ENCODE peak calls at places on chromosomes 4 and X, in four cellular contexts. E is SJSA1; G is ACHN; U is stimulated activated CD4-positive, alpha-beta T cell treated with anti-CD3 and anti-CD28 coated beads, TNF-alpha, amount 100 ng/mL, for 48 hours. V is an unnamed sample.

GRCh38 chr4:105015750-105016149 is 130.9 kb upstream of the TET2 start:
- DNase-seq in E (no peak), G (no peak), U (no peak), V (no peak)

GRCh38 chr4:133003169-133003568 is 145.9 kb upstream of the PCDH10 start:
- DNase-seq in E (no peak), G (no peak), U (no peak), V (no peak)

GRCh38 chrX:118614150-118614549 is 113.3 kb upstream of the IL13RA1 start:
- DNase-seq in E (no peak), G (no peak), U (no peak), V (peak)

GRCh38 chr4:4480685-4481393 is 61.0 kb downstream of the STX18 start:
- DNase-seq in E (no peak), G (peak), U (no peak), V (no peak)

GRCh38 chr4:1412376-1413220 is 6.4 kb upstream of the NKX1-1 start:
- DNase-seq in E (no peak), G (no peak), U (no peak), V (no peak)

GRCh38 chr4:112448211-112448745 is 67.7 kb downstream of the NEUROG2 start:
- DNase-seq in E (no peak), G (no peak), U (no peak), V (no peak)

GRCh38 chrX:13110427-13111324 is 66.3 kb upstream of the FAM9C start:
- DNase-seq in E (no peak), G (peak), U (no peak), V (peak)

GRCh38 chrX:72073614-72074013 is 58.1 kb downstream of the RTL5 start:
- DNase-seq in E (no peak), G (no peak), U (no peak), V (no peak)

GRCh38 chr4:172871381-172871780 is 297.2 kb upstream of the GALNT7 start:
- DNase-seq in E (no peak), G (no peak), U (no peak), V (no peak)

GRCh38 chrX:10168226-10168625 is 11.5 kb downstream of the CLCN4 start:
- DNase-seq in E (no peak), G (no peak), U (no peak), V (no peak)

GRCh38 chr4:47662975-47663374 is 174.9 kb downstream of the CORIN start:
- DNase-seq in E (no peak), G (peak), U (no peak), V (peak)

GRCh38 chr4:140724780-140725179 is 31.4 kb downstream of the TBC1D9 start:
- DNase-seq in E (no peak), G (no peak), U (no peak), V (no peak)

GRCh38 chr4:139153411-139154133 is 23.4 kb downstream of the ELF2 start:
- DNase-seq in E (no peak), G (no peak), U (no peak), V (no peak)

GRCh38 chr4:94256833-94257232 is 49.2 kb downstream of the SMARCAD1 start:
- DNase-seq in E (no peak), G (peak), U (no peak), V (no peak)

GRCh38 chr4:74934016-74934821 is 1.3 kb downstream of the PARM1 start:
- DNase-seq in E (no peak), G (peak), U (no peak), V (no peak)

GRCh38 chrX:153312842-153313241 is 8.7 kb downstream of the PNMA6F start:
- DNase-seq in E (no peak), G (no peak), U (no peak), V (no peak)

GRCh38 chrX:68830486-68831404 is 1.9 kb downstream of the EFNB1 start:
- DNase-seq in E (peak), G (no peak), U (no peak), V (peak)

GRCh38 chrX:150196300-150196699 is 166.8 kb upstream of the MAMLD1 start:
- DNase-seq in E (no peak), G (no peak), U (no peak), V (no peak)

GRCh38 chr4:56048621-56049427 is 100.1 kb downstream of the CEP135 start:
- DNase-seq in E (peak), G (peak), U (peak), V (peak)

GRCh38 chr4:75889537-75890199 is 12.6 kb downstream of the PPEF2 start:
- DNase-seq in E (no peak), G (no peak), U (no peak), V (no peak)

GRCh38 chrX:13996650-13997049 is 33.0 kb downstream of the GEMIN8 start:
- DNase-seq in E (no peak), G (no peak), U (no peak), V (no peak)

GRCh38 chr4:86825511-86825910 is 23.7 kb downstream of the SLC10A6 start:
- DNase-seq in E (peak), G (no peak), U (no peak), V (no peak)

GRCh38 chrX:17459008-17459407 is 84.0 kb downstream of the NHS start:
- DNase-seq in E (no peak), G (no peak), U (no peak), V (no peak)

GRCh38 chrX:140050906-140051305 is 85.6 kb upstream of the CXorf66 start:
- DNase-seq in E (no peak), G (peak), U (no peak), V (no peak)

V was measured in KBM-7.